ENCODE peak calls at places on chromosomes 16 and 17, in nine cellular contexts. P is nephron progenitor cell, C is Peyer's patch, A is astrocyte, O is mesothelial cell of epicardium, B is PC-9, I is IMR-90, G is GM23338, S is BJ. R is an unnamed sample.

GRCh38 chr17:40093580-40094201 is 6.7 kb downstream of the NR1D1 start:
- DNase-seq in P (no peak), C (no peak), A (no peak), O (no peak), B (no peak), I (no peak), G (no peak), S (no peak), R (no peak)

GRCh38 chr17:31511176-31511540 is 119.7 kb downstream of the RAB11FIP4 start:
- DNase-seq in P (no peak), C (no peak), A (no peak), O (no peak), B (no peak), I (no peak), G (no peak), S (no peak), R (no peak)

GRCh38 chr16:58366247-58367031 is 25.8 kb upstream of the GINS3 start:
- DNase-seq in P (no peak), C (no peak), A (peak), O (no peak), B (peak), I (peak), G (no peak), S (no peak), R (no peak)

GRCh38 chr16:11152205-11152604 is 103.8 kb downstream of the SOCS1 start:
- DNase-seq in P (no peak), C (no peak), A (no peak), O (no peak), B (no peak), I (no peak), G (no peak), S (no peak), R (no peak)

GRCh38 chr16:2426941-2427361 is 2.3 kb upstream of the CCNF start:
- DNase-seq in P (no peak), C (no peak), A (no peak), O (no peak), B (peak), I (no peak), G (no peak), S (no peak), R (no peak)

GRCh38 chr17:31653710-31654109 is 205.3 kb downstream of the COPRS start:
- DNase-seq in P (no peak), C (no peak), A (no peak), O (no peak), B (no peak), I (no peak), G (no peak), S (no peak), R (no peak)

GRCh38 chr17:13311301-13311700 is 290.4 kb downstream of the HS3ST3A1 start:
- DNase-seq in P (no peak), C (no peak), A (peak), O (no peak), B (no peak), I (peak), G (no peak), S (peak), R (no peak)

GRCh38 chr17:19534562-19535149 is 1.0 kb downstream of the SLC47A1 start:
- DNase-seq in P (no peak), C (no peak), A (peak), O (no peak), B (no peak), I (no peak), G (no peak), S (no peak), R (no peak)

DNA sequence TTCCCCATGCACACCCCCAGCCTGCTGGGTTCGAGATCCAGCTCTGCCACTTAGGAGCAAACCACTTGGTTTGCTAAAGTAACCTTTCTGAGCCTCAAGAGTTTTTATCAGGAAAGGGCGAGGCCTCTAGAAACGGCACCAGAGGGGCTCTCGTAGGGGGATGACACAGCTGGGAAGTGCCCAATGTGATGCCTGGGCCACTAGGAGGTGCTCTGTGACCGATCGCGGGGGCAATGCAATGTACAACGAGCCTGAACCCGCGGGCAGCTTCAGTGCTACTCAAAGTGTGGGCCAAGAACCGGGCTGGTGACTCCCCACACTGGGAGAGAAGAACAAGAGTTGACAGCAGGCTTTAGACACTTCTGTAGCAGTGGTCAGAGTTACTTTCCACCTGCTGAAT is 9.4 kb downstream of the C16orf89 start:
- DNase-seq in P (peak), C (no peak), A (no peak), O (no peak), B (no peak), I (no peak), G (peak), S (no peak), R (no peak)
- TF ChIP-seq CTCF in P (peak), C (peak), A (peak), O (no peak), B (peak), I (peak), G (peak), S (peak), R (peak)

GRCh38 chr17:46193626-46194392 is 580 bp upstream of the KANSL1 start:
- DNase-seq in P (peak), C (peak), A (peak), O (peak), B (peak), I (peak), G (peak), S (peak), R (peak)
- TF ChIP-seq CTCF in P (no peak), C (no peak), A (no peak), O (peak), B (no peak), I (no peak), G (no peak), S (peak), R (peak)

GRCh38 chr17:74759941-74760340 is 11.5 kb downstream of the NHERF1 start:
- DNase-seq in P (no peak), C (no peak), A (no peak), O (no peak), B (peak), I (no peak), G (peak), S (no peak), R (no peak)

GRCh38 chr17:74761419-74761818 is 13.0 kb downstream of the NHERF1 start:
- DNase-seq in P (no peak), C (no peak), A (no peak), O (no peak), B (no peak), I (no peak), G (no peak), S (no peak), R (no peak)

GRCh38 chr17:74763565-74764387 is 12.4 kb downstream of the NAT9 start:
- DNase-seq in P (peak), C (peak), A (no peak), O (no peak), B (no peak), I (no peak), G (no peak), S (no peak), R (no peak)

GRCh38 chr17:74760404-74761105 is 12.1 kb downstream of the NHERF1 start:
- DNase-seq in P (no peak), C (no peak), A (no peak), O (no peak), B (peak), I (no peak), G (no peak), S (no peak), R (no peak)

GRCh38 chr17:74761931-74762330 is 13.5 kb downstream of the NHERF1 start:
- DNase-seq in P (no peak), C (no peak), A (no peak), O (no peak), B (no peak), I (no peak), G (no peak), S (no peak), R (no peak)
- TF ChIP-seq CTCF in P (no peak), C (no peak), A (no peak), O (no peak), B (no peak), I (no peak), G (no peak), S (no peak), R (no peak)

DNA sequence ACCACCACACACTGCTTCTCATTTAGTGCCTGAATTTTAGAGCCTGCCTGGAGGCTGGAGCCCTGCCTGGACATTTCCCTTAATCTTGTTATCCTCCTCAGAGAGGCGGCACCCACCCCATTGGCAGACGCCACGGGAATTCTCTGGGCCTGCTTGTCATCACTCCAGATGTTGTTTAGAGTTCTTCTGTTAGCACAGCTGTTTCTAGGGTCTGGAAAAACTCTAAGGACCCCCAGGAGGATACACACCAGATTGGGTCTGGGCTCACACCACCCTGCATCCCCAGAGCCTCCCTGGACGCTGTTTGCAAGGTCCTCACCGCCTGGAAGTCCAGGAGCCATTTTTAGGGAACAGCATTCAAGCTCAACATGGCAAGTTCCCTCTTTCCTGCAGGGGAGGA is 565 bp upstream of the XAF1 start:
- DNase-seq in P (no peak), C (no peak), A (no peak), O (no peak), B (no peak), I (no peak), G (no peak), S (peak), R (no peak)
- TF ChIP-seq CTCF in P (no peak), C (no peak), A (no peak), O (no peak), B (no peak), I (no peak), G (no peak), S (no peak), R (no peak)

DNA sequence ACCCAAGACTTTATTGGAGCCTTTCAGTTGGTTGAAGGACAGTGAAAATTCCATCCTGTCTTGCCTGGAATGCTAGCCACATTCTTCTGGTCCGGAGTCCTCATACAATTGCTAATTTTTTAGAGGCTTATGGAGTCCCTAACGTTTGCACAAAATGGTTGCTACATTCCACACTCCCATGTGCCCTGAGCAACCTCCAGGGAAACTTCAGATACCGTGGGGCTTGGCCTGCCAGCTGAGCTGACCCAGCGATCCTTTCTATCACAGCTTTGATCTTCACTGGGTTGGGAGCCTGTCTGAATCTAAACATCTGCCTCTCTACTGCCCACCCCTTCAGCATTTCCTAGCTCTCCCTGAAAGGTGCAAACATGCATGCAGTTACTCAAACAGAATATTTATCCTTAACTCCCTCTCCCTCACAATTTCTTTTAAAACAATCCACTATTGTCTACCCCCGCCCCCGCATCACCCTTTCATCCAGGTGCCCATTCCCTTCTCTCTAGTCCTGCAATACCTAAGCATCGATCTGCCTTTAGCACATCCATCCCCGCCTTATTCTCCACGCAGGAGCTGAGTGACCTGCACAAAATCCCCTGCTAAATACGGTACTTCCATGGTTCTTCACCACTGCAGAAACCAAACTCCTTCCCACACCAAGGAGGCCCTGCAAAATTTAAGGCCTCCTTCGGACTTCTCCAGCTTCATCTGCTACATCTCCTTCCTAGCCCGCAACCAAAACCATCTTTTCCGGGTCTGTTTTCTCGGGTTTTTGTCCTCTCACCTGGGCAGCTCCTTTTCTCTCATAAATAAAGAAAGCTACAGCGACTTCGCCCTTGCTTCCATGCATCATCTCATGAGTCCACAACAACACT is 795 bp upstream of the GAN start:
- DNase-seq in P (peak), C (no peak), A (no peak), O (no peak), B (no peak), I (no peak), G (peak), S (no peak), R (no peak)
- TF ChIP-seq CTCF in P (no peak), C (no peak), A (no peak), O (no peak), B (no peak), I (no peak), G (no peak), S (no peak), R (no peak)